ENCODE peak calls at places on chromosomes 11 and 22, in seven cellular contexts. Z, C, G, F, S, R and O are unnamed samples.

GRCh38 chr11:13487661-13488030 is 8.2 kb downstream of the PTH start:
- DNase-seq in Z (no peak), C (peak; percentile 49), G (no peak), F (peak; percentile 3), S (no peak), R (peak; percentile 8), O (peak; percentile 13)

GRCh38 chr22:22210375-22210774 is 34.2 kb upstream of the VPREB1 start:
- DNase-seq in Z (no peak), C (no peak), G (no peak), F (peak; percentile 85), S (no peak), R (peak; percentile 22), O (no peak)

GRCh38 chr11:4523666-4524065 is 21.3 kb upstream of the OR52M1 start:
- DNase-seq in Z (no peak), C (no peak), G (no peak), F (no peak), S (no peak), R (no peak), O (no peak)

GRCh38 chr22:35534091-35534490 is 6.5 kb upstream of the RASD2 start:
- DNase-seq in Z (no peak), C (no peak), G (no peak), F (no peak), S (no peak), R (no peak), O (no peak)

GRCh38 chr11:11498195-11498594 is 123.6 kb downstream of the GALNT18 start:
- DNase-seq in Z (no peak), C (no peak), G (no peak), F (no peak), S (no peak), R (no peak), O (no peak)

GRCh38 chr11:45815747-45816146 is 10.8 kb downstream of the SLC35C1 start:
- DNase-seq in Z (no peak), C (peak; percentile 58), G (peak; percentile 3), F (peak; percentile 18), S (no peak), R (no peak), O (no peak)

GRCh38 chr22:22823126-22823804 is 64.4 kb upstream of the IGLL5 start:
- DNase-seq in Z (no peak), C (no peak), G (no peak), F (no peak), S (no peak), R (no peak), O (no peak)

GRCh38 chr11:131894615-131895544 is 524.5 kb downstream of the NTM start:
- DNase-seq in Z (peak; percentile 54), C (no peak), G (no peak), F (no peak), S (no peak), R (no peak), O (no peak)

GRCh38 chr11:6438979-6439571 is 1.7 kb downstream of the HPX start:
- DNase-seq in Z (no peak), C (peak; percentile 65), G (no peak), F (peak; percentile 59), S (peak; percentile 68), R (peak; percentile 43), O (peak; percentile 80)

GRCh38 chr11:134586726-134587125 is 174.7 kb upstream of the B3GAT1 start:
- DNase-seq in Z (no peak), C (no peak), G (no peak), F (no peak), S (no peak), R (no peak), O (no peak)

GRCh38 chr11:128810784-128811514 is 56.1 kb downstream of the KCNJ1 start:
- DNase-seq in Z (no peak), C (no peak), G (no peak), F (no peak), S (no peak), R (no peak), O (no peak)

DNA sequence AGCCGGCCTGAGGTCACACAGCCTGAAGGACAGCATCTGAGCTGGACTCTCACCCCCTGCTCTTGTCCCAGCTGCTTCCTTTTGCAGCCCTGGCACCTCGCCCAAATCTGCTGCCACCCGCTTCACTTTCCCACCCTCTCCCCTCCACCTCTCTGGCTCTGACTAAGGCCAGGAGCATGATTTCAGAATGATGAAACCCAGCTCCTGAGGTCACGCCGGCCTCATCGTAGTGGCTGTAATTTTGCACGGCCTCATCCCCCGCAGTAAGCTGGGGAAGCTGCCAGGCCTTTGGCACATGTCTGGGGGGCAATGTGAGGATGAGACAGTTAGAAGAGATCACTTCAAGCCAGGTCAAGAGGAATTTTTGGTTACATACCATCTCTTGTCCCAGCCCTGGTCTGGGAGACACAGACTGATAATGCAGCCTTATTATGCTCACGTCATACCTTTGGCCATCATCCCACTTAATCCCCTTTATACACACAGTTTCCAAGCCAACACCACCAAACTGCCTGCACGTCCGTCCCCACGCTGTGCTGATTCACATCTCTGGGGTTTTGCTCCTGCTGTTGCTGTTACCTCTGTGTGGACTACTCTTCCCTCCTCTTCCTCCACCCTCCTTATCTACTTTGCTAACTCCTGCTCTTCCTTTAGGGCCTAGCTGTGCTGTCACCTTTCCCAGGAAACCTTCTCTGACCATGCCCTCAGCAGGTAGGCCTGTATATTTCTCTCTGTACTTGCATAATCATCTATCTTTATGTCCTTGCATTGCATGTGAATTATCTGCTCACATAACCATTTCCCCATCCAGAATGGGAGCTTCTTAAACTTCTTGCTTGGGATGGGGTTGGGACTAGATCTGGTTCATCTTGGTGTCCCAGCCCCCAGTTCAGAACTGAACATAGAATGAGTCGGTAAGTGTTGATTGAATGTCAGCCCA is 58.0 kb downstream of the CHRDL2 start:
- DNase-seq in Z (no peak), C (peak; percentile 86), G (peak; percentile 92), F (peak; percentile 100), S (peak; percentile 48), R (no peak), O (peak; percentile 13)
- TF ChIP-seq POLR2A in Z (no peak), C (no peak), G (no peak), F (peak; percentile 46), S (no peak), R (no peak), O (no peak)

GRCh38 chr11:69641681-69642548 is 959 bp downstream of the CCND1 start:
- DNase-seq in Z (peak; percentile 54), C (no peak), G (no peak), F (no peak), S (no peak), R (no peak), O (no peak)
- TF ChIP-seq POLR2A in Z (no peak), C (no peak), G (no peak), F (peak; percentile 20), S (no peak), R (no peak), O (no peak)

DNA sequence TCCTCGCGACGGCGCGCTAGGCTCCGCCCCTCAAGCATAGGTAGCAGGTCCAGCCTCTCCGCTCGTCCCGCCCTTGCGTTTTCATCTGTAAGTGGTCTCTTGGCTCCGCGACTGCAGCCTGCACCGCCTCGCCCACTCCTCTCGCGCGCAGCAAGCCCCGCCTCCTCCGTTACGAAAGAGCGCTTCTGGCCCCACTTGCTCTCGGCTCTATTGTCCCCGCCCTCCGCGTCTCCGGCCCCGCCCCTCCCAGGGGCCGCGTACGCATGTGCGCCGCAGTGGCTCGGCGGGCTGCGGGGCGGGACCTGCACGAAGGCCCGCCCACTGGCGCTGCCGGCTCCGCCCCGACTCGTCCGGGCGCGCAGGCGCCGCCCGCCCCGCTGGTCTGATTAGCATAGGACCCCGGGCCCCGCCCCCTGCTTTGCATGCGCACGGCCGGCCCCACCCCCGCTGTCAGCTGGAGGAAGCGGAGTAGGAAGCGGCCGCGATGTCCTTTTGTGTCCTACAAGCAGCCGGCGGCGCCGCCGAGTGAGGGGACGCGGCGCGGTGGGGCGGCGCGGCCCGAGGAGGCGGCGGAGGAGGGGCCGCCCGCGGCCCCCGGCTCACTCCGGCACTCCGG is at the start of gene ESRRA:
- DNase-seq in Z (peak; percentile 100), C (peak; percentile 94), G (peak; percentile 99), F (peak; percentile 96), S (peak; percentile 100), R (peak; percentile 96), O (peak; percentile 100)
- TF ChIP-seq POLR2A in Z (peak; percentile 82), C (peak; percentile 20), G (no peak), F (peak; percentile 43), S (no peak), R (no peak), O (no peak)

GRCh38 chr22:49852898-49853894 is at the start of gene ZBED4:
- DNase-seq in Z (peak; percentile 99), C (peak; percentile 77), G (peak; percentile 99), F (peak; percentile 94), S (peak; percentile 99), R (peak; percentile 90), O (peak; percentile 99)
- TF ChIP-seq POLR2A in Z (peak; percentile 90), C (peak; percentile 81), G (peak; percentile 64), F (peak; percentile 53), S (no peak), R (peak; percentile 80), O (peak; percentile 92)

GRCh38 chr11:119091966-119092879 is 7.5 kb downstream of the HMBS start:
- DNase-seq in Z (no peak), C (no peak), G (no peak), F (no peak), S (no peak), R (no peak), O (peak; percentile 59)
- TF ChIP-seq POLR2A in Z (no peak), C (peak; percentile 17), G (no peak), F (no peak), S (no peak), R (no peak), O (peak; percentile 21)